ENCODE peak calls at places on chromosomes 13 and 19, in eight cellular contexts. One of them, this sample, is unnamed.

GRCh38 chr19:1265611-1266115 is 3.5 kb upstream of the CIRBP start:
- DNase-seq in activated T-helper 2 cell treated with anti-CD3 and anti-CD28 coated beads, Interferon-gamma antibody, Interleukin-2, Interleukin-4, amounts not matched to agents 10 μg/mL and 5 μg/mL and 100 μg/mL, durations not matched to agents 14 hours and 24 hours and 36 hours: no peak
- DNase-seq in stimulated activated CD8-positive, alpha-beta memory T cell treated with anti-CD3 and anti-CD28 coated beads, Interleukin-4, amount 100 ng/mL, for 1 hour: no peak
- DNase-seq in anterior cingulate cortex: no peak
- DNase-seq in Daoy: peak; percentile 92
- DNase-seq in T-helper 1 cell: no peak
- DNase-seq in SK-N-SH: no peak
- DNase-seq in NCI-H69: peak; percentile 61
- DNase-seq in this sample: no peak

GRCh38 chr19:48543121-48543710 is 8.8 kb upstream of the SULT2B1 start:
- DNase-seq in activated T-helper 2 cell treated with anti-CD3 and anti-CD28 coated beads, Interferon-gamma antibody, Interleukin-2, Interleukin-4, amounts not matched to agents 10 μg/mL and 5 μg/mL and 100 μg/mL, durations not matched to agents 14 hours and 24 hours and 36 hours: no peak
- DNase-seq in stimulated activated CD8-positive, alpha-beta memory T cell treated with anti-CD3 and anti-CD28 coated beads, Interleukin-4, amount 100 ng/mL, for 1 hour: no peak
- DNase-seq in anterior cingulate cortex: no peak
- DNase-seq in Daoy: peak; percentile 85
- DNase-seq in T-helper 1 cell: no peak
- DNase-seq in SK-N-SH: no peak
- DNase-seq in NCI-H69: peak; percentile 37
- DNase-seq in this sample: no peak

GRCh38 chr13:25493930-25494707 is 122.3 kb downstream of the ATP8A2 start:
- DNase-seq in activated T-helper 2 cell treated with anti-CD3 and anti-CD28 coated beads, Interferon-gamma antibody, Interleukin-2, Interleukin-4, amounts not matched to agents 10 μg/mL and 5 μg/mL and 100 μg/mL, durations not matched to agents 14 hours and 24 hours and 36 hours: no peak
- DNase-seq in stimulated activated CD8-positive, alpha-beta memory T cell treated with anti-CD3 and anti-CD28 coated beads, Interleukin-4, amount 100 ng/mL, for 1 hour: no peak
- DNase-seq in anterior cingulate cortex: no peak
- DNase-seq in Daoy: no peak
- DNase-seq in T-helper 1 cell: no peak
- DNase-seq in SK-N-SH: no peak
- DNase-seq in NCI-H69: no peak
- DNase-seq in this sample: no peak

GRCh38 chr13:114124921-114125320 is 7.5 kb downstream of the RASA3 start:
- DNase-seq in activated T-helper 2 cell treated with anti-CD3 and anti-CD28 coated beads, Interferon-gamma antibody, Interleukin-2, Interleukin-4, amounts not matched to agents 10 μg/mL and 5 μg/mL and 100 μg/mL, durations not matched to agents 14 hours and 24 hours and 36 hours: peak; percentile 48
- DNase-seq in stimulated activated CD8-positive, alpha-beta memory T cell treated with anti-CD3 and anti-CD28 coated beads, Interleukin-4, amount 100 ng/mL, for 1 hour: peak; percentile 48
- DNase-seq in anterior cingulate cortex: no peak
- DNase-seq in Daoy: peak; percentile 68
- DNase-seq in T-helper 1 cell: peak; percentile 81
- DNase-seq in SK-N-SH: no peak
- DNase-seq in NCI-H69: no peak
- DNase-seq in this sample: no peak

GRCh38 chr13:59247166-59247565 is 916.6 kb downstream of the DIAPH3 start:
- DNase-seq in activated T-helper 2 cell treated with anti-CD3 and anti-CD28 coated beads, Interferon-gamma antibody, Interleukin-2, Interleukin-4, amounts not matched to agents 10 μg/mL and 5 μg/mL and 100 μg/mL, durations not matched to agents 14 hours and 24 hours and 36 hours: no peak
- DNase-seq in stimulated activated CD8-positive, alpha-beta memory T cell treated with anti-CD3 and anti-CD28 coated beads, Interleukin-4, amount 100 ng/mL, for 1 hour: no peak
- DNase-seq in anterior cingulate cortex: peak; percentile 47
- DNase-seq in Daoy: no peak
- DNase-seq in T-helper 1 cell: no peak
- DNase-seq in SK-N-SH: no peak
- DNase-seq in NCI-H69: peak; percentile 85
- DNase-seq in this sample: no peak

GRCh38 chr19:49712397-49712859 is 21.5 kb downstream of the CPT1C start:
- DNase-seq in activated T-helper 2 cell treated with anti-CD3 and anti-CD28 coated beads, Interferon-gamma antibody, Interleukin-2, Interleukin-4, amounts not matched to agents 10 μg/mL and 5 μg/mL and 100 μg/mL, durations not matched to agents 14 hours and 24 hours and 36 hours: no peak
- DNase-seq in stimulated activated CD8-positive, alpha-beta memory T cell treated with anti-CD3 and anti-CD28 coated beads, Interleukin-4, amount 100 ng/mL, for 1 hour: no peak
- DNase-seq in anterior cingulate cortex: no peak
- DNase-seq in Daoy: peak; percentile 89
- DNase-seq in T-helper 1 cell: no peak
- DNase-seq in SK-N-SH: peak; percentile 93
- DNase-seq in NCI-H69: peak; percentile 66
- DNase-seq in this sample: no peak

GRCh38 chr19:7888145-7888825 is at the start of gene LRRC8E:
- DNase-seq in activated T-helper 2 cell treated with anti-CD3 and anti-CD28 coated beads, Interferon-gamma antibody, Interleukin-2, Interleukin-4, amounts not matched to agents 10 μg/mL and 5 μg/mL and 100 μg/mL, durations not matched to agents 14 hours and 24 hours and 36 hours: no peak
- DNase-seq in stimulated activated CD8-positive, alpha-beta memory T cell treated with anti-CD3 and anti-CD28 coated beads, Interleukin-4, amount 100 ng/mL, for 1 hour: peak; percentile 16
- DNase-seq in anterior cingulate cortex: no peak
- DNase-seq in Daoy: peak; percentile 94
- DNase-seq in T-helper 1 cell: no peak
- DNase-seq in SK-N-SH: peak; percentile 24
- DNase-seq in NCI-H69: peak; percentile 73
- DNase-seq in this sample: no peak

GRCh38 chr19:40414536-40415535 is 1.7 kb upstream of the PRX start:
- DNase-seq in activated T-helper 2 cell treated with anti-CD3 and anti-CD28 coated beads, Interferon-gamma antibody, Interleukin-2, Interleukin-4, amounts not matched to agents 10 μg/mL and 5 μg/mL and 100 μg/mL, durations not matched to agents 14 hours and 24 hours and 36 hours: no peak
- DNase-seq in stimulated activated CD8-positive, alpha-beta memory T cell treated with anti-CD3 and anti-CD28 coated beads, Interleukin-4, amount 100 ng/mL, for 1 hour: no peak
- DNase-seq in anterior cingulate cortex: no peak
- DNase-seq in Daoy: no peak
- DNase-seq in T-helper 1 cell: no peak
- DNase-seq in SK-N-SH: peak; percentile 12
- DNase-seq in NCI-H69: no peak
- DNase-seq in this sample: no peak

GRCh38 chr13:112231451-112232083 is 144.6 kb upstream of the SPACA7 start:
- DNase-seq in activated T-helper 2 cell treated with anti-CD3 and anti-CD28 coated beads, Interferon-gamma antibody, Interleukin-2, Interleukin-4, amounts not matched to agents 10 μg/mL and 5 μg/mL and 100 μg/mL, durations not matched to agents 14 hours and 24 hours and 36 hours: no peak
- DNase-seq in stimulated activated CD8-positive, alpha-beta memory T cell treated with anti-CD3 and anti-CD28 coated beads, Interleukin-4, amount 100 ng/mL, for 1 hour: no peak
- DNase-seq in anterior cingulate cortex: no peak
- DNase-seq in Daoy: no peak
- DNase-seq in T-helper 1 cell: no peak
- DNase-seq in SK-N-SH: no peak
- DNase-seq in NCI-H69: no peak
- DNase-seq in this sample: no peak

GRCh38 chr13:112732679-112733078 is 42.8 kb downstream of the ATP11A start:
- DNase-seq in activated T-helper 2 cell treated with anti-CD3 and anti-CD28 coated beads, Interferon-gamma antibody, Interleukin-2, Interleukin-4, amounts not matched to agents 10 μg/mL and 5 μg/mL and 100 μg/mL, durations not matched to agents 14 hours and 24 hours and 36 hours: no peak
- DNase-seq in stimulated activated CD8-positive, alpha-beta memory T cell treated with anti-CD3 and anti-CD28 coated beads, Interleukin-4, amount 100 ng/mL, for 1 hour: no peak
- DNase-seq in anterior cingulate cortex: no peak
- DNase-seq in Daoy: no peak
- DNase-seq in T-helper 1 cell: no peak
- DNase-seq in SK-N-SH: no peak
- DNase-seq in NCI-H69: peak; percentile 91
- DNase-seq in this sample: no peak

GRCh38 chr19:43781630-43782310 is 997 bp upstream of the KCNN4 start:
- DNase-seq in activated T-helper 2 cell treated with anti-CD3 and anti-CD28 coated beads, Interferon-gamma antibody, Interleukin-2, Interleukin-4, amounts not matched to agents 10 μg/mL and 5 μg/mL and 100 μg/mL, durations not matched to agents 14 hours and 24 hours and 36 hours: no peak
- DNase-seq in stimulated activated CD8-positive, alpha-beta memory T cell treated with anti-CD3 and anti-CD28 coated beads, Interleukin-4, amount 100 ng/mL, for 1 hour: no peak
- DNase-seq in anterior cingulate cortex: no peak
- DNase-seq in Daoy: no peak
- DNase-seq in T-helper 1 cell: peak; percentile 51
- DNase-seq in SK-N-SH: no peak
- DNase-seq in NCI-H69: no peak
- DNase-seq in this sample: no peak

GRCh38 chr13:33322474-33322827 is 36.9 kb upstream of the STARD13 start:
- DNase-seq in activated T-helper 2 cell treated with anti-CD3 and anti-CD28 coated beads, Interferon-gamma antibody, Interleukin-2, Interleukin-4, amounts not matched to agents 10 μg/mL and 5 μg/mL and 100 μg/mL, durations not matched to agents 14 hours and 24 hours and 36 hours: no peak
- DNase-seq in stimulated activated CD8-positive, alpha-beta memory T cell treated with anti-CD3 and anti-CD28 coated beads, Interleukin-4, amount 100 ng/mL, for 1 hour: no peak
- DNase-seq in anterior cingulate cortex: no peak
- DNase-seq in Daoy: no peak
- DNase-seq in T-helper 1 cell: no peak
- DNase-seq in SK-N-SH: no peak
- DNase-seq in NCI-H69: no peak
- DNase-seq in this sample: no peak

GRCh38 chr19:3275068-3275582 is 50.7 kb downstream of the CELF5 start:
- DNase-seq in activated T-helper 2 cell treated with anti-CD3 and anti-CD28 coated beads, Interferon-gamma antibody, Interleukin-2, Interleukin-4, amounts not matched to agents 10 μg/mL and 5 μg/mL and 100 μg/mL, durations not matched to agents 14 hours and 24 hours and 36 hours: peak; percentile 11
- DNase-seq in stimulated activated CD8-positive, alpha-beta memory T cell treated with anti-CD3 and anti-CD28 coated beads, Interleukin-4, amount 100 ng/mL, for 1 hour: no peak
- DNase-seq in anterior cingulate cortex: no peak
- DNase-seq in Daoy: peak; percentile 41
- DNase-seq in T-helper 1 cell: peak; percentile 28
- DNase-seq in SK-N-SH: no peak
- DNase-seq in NCI-H69: peak; percentile 60
- DNase-seq in this sample: no peak

GRCh38 chr13:35285677-35286076 is 190.8 kb downstream of the MAB21L1 start:
- DNase-seq in activated T-helper 2 cell treated with anti-CD3 and anti-CD28 coated beads, Interferon-gamma antibody, Interleukin-2, Interleukin-4, amounts not matched to agents 10 μg/mL and 5 μg/mL and 100 μg/mL, durations not matched to agents 14 hours and 24 hours and 36 hours: no peak
- DNase-seq in stimulated activated CD8-positive, alpha-beta memory T cell treated with anti-CD3 and anti-CD28 coated beads, Interleukin-4, amount 100 ng/mL, for 1 hour: no peak
- DNase-seq in anterior cingulate cortex: no peak
- DNase-seq in Daoy: no peak
- DNase-seq in T-helper 1 cell: no peak
- DNase-seq in SK-N-SH: no peak
- DNase-seq in NCI-H69: no peak
- DNase-seq in this sample: no peak

GRCh38 chr13:26390203-26390602 is 136.3 kb downstream of the CDK8 start:
- DNase-seq in activated T-helper 2 cell treated with anti-CD3 and anti-CD28 coated beads, Interferon-gamma antibody, Interleukin-2, Interleukin-4, amounts not matched to agents 10 μg/mL and 5 μg/mL and 100 μg/mL, durations not matched to agents 14 hours and 24 hours and 36 hours: no peak
- DNase-seq in stimulated activated CD8-positive, alpha-beta memory T cell treated with anti-CD3 and anti-CD28 coated beads, Interleukin-4, amount 100 ng/mL, for 1 hour: no peak
- DNase-seq in anterior cingulate cortex: no peak
- DNase-seq in Daoy: no peak
- DNase-seq in T-helper 1 cell: no peak
- DNase-seq in SK-N-SH: no peak
- DNase-seq in NCI-H69: no peak
- DNase-seq in this sample: no peak

GRCh38 chr13:41196011-41196410 is 1.6 kb upstream of the KBTBD7 start:
- DNase-seq in activated T-helper 2 cell treated with anti-CD3 and anti-CD28 coated beads, Interferon-gamma antibody, Interleukin-2, Interleukin-4, amounts not matched to agents 10 μg/mL and 5 μg/mL and 100 μg/mL, durations not matched to agents 14 hours and 24 hours and 36 hours: no peak
- DNase-seq in stimulated activated CD8-positive, alpha-beta memory T cell treated with anti-CD3 and anti-CD28 coated beads, Interleukin-4, amount 100 ng/mL, for 1 hour: no peak
- DNase-seq in anterior cingulate cortex: no peak
- DNase-seq in Daoy: no peak
- DNase-seq in T-helper 1 cell: no peak
- DNase-seq in SK-N-SH: peak; percentile 22
- DNase-seq in NCI-H69: no peak
- DNase-seq in this sample: no peak

GRCh38 chr19:29845576-29846176 is 33.9 kb downstream of the CCNE1 start:
- DNase-seq in activated T-helper 2 cell treated with anti-CD3 and anti-CD28 coated beads, Interferon-gamma antibody, Interleukin-2, Interleukin-4, amounts not matched to agents 10 μg/mL and 5 μg/mL and 100 μg/mL, durations not matched to agents 14 hours and 24 hours and 36 hours: no peak
- DNase-seq in stimulated activated CD8-positive, alpha-beta memory T cell treated with anti-CD3 and anti-CD28 coated beads, Interleukin-4, amount 100 ng/mL, for 1 hour: no peak
- DNase-seq in anterior cingulate cortex: no peak
- DNase-seq in Daoy: peak; percentile 64
- DNase-seq in T-helper 1 cell: peak; percentile 14
- DNase-seq in SK-N-SH: peak; percentile 63
- DNase-seq in NCI-H69: peak; percentile 49
- DNase-seq in this sample: no peak

GRCh38 chr13:105994340-105994739 is 541.1 kb downstream of the EFNB2 start:
- DNase-seq in activated T-helper 2 cell treated with anti-CD3 and anti-CD28 coated beads, Interferon-gamma antibody, Interleukin-2, Interleukin-4, amounts not matched to agents 10 μg/mL and 5 μg/mL and 100 μg/mL, durations not matched to agents 14 hours and 24 hours and 36 hours: no peak
- DNase-seq in stimulated activated CD8-positive, alpha-beta memory T cell treated with anti-CD3 and anti-CD28 coated beads, Interleukin-4, amount 100 ng/mL, for 1 hour: no peak
- DNase-seq in anterior cingulate cortex: no peak
- DNase-seq in Daoy: no peak
- DNase-seq in T-helper 1 cell: no peak
- DNase-seq in SK-N-SH: no peak
- DNase-seq in NCI-H69: no peak
- DNase-seq in this sample: no peak

GRCh38 chr19:1027020-1027952 is 878 bp downstream of the CNN2 start:
- DNase-seq in activated T-helper 2 cell treated with anti-CD3 and anti-CD28 coated beads, Interferon-gamma antibody, Interleukin-2, Interleukin-4, amounts not matched to agents 10 μg/mL and 5 μg/mL and 100 μg/mL, durations not matched to agents 14 hours and 24 hours and 36 hours: no peak
- DNase-seq in stimulated activated CD8-positive, alpha-beta memory T cell treated with anti-CD3 and anti-CD28 coated beads, Interleukin-4, amount 100 ng/mL, for 1 hour: no peak
- DNase-seq in anterior cingulate cortex: no peak
- DNase-seq in Daoy: no peak
- DNase-seq in T-helper 1 cell: peak; percentile 52
- DNase-seq in SK-N-SH: no peak
- DNase-seq in NCI-H69: peak; percentile 60
- DNase-seq in this sample: no peak

GRCh38 chr19:35757231-35757748 is 461 bp upstream of the HSPB6 start:
- DNase-seq in activated T-helper 2 cell treated with anti-CD3 and anti-CD28 coated beads, Interferon-gamma antibody, Interleukin-2, Interleukin-4, amounts not matched to agents 10 μg/mL and 5 μg/mL and 100 μg/mL, durations not matched to agents 14 hours and 24 hours and 36 hours: peak; percentile 29
- DNase-seq in stimulated activated CD8-positive, alpha-beta memory T cell treated with anti-CD3 and anti-CD28 coated beads, Interleukin-4, amount 100 ng/mL, for 1 hour: no peak
- DNase-seq in anterior cingulate cortex: peak; percentile 64
- DNase-seq in Daoy: peak; percentile 85
- DNase-seq in T-helper 1 cell: no peak
- DNase-seq in SK-N-SH: peak; percentile 70
- DNase-seq in NCI-H69: peak; percentile 90
- DNase-seq in this sample: no peak

GRCh38 chr19:32195706-32196610 is 149.5 kb upstream of the ZNF507 start:
- DNase-seq in activated T-helper 2 cell treated with anti-CD3 and anti-CD28 coated beads, Interferon-gamma antibody, Interleukin-2, Interleukin-4, amounts not matched to agents 10 μg/mL and 5 μg/mL and 100 μg/mL, durations not matched to agents 14 hours and 24 hours and 36 hours: no peak
- DNase-seq in stimulated activated CD8-positive, alpha-beta memory T cell treated with anti-CD3 and anti-CD28 coated beads, Interleukin-4, amount 100 ng/mL, for 1 hour: no peak
- DNase-seq in anterior cingulate cortex: no peak
- DNase-seq in Daoy: no peak
- DNase-seq in T-helper 1 cell: no peak
- DNase-seq in SK-N-SH: no peak
- DNase-seq in NCI-H69: no peak
- DNase-seq in this sample: no peak

GRCh38 chr19:2055871-2056809 is 5.1 kb upstream of the MKNK2 start:
- DNase-seq in activated T-helper 2 cell treated with anti-CD3 and anti-CD28 coated beads, Interferon-gamma antibody, Interleukin-2, Interleukin-4, amounts not matched to agents 10 μg/mL and 5 μg/mL and 100 μg/mL, durations not matched to agents 14 hours and 24 hours and 36 hours: no peak
- DNase-seq in stimulated activated CD8-positive, alpha-beta memory T cell treated with anti-CD3 and anti-CD28 coated beads, Interleukin-4, amount 100 ng/mL, for 1 hour: no peak
- DNase-seq in anterior cingulate cortex: no peak
- DNase-seq in Daoy: peak; percentile 79
- DNase-seq in T-helper 1 cell: peak; percentile 66
- DNase-seq in SK-N-SH: peak; percentile 61
- DNase-seq in NCI-H69: peak; percentile 87
- DNase-seq in this sample: no peak

GRCh38 chr13:77274126-77274525 is 52.8 kb downstream of the MYCBP2 start:
- DNase-seq in activated T-helper 2 cell treated with anti-CD3 and anti-CD28 coated beads, Interferon-gamma antibody, Interleukin-2, Interleukin-4, amounts not matched to agents 10 μg/mL and 5 μg/mL and 100 μg/mL, durations not matched to agents 14 hours and 24 hours and 36 hours: no peak
- DNase-seq in stimulated activated CD8-positive, alpha-beta memory T cell treated with anti-CD3 and anti-CD28 coated beads, Interleukin-4, amount 100 ng/mL, for 1 hour: no peak
- DNase-seq in anterior cingulate cortex: no peak
- DNase-seq in Daoy: no peak
- DNase-seq in T-helper 1 cell: no peak
- DNase-seq in SK-N-SH: no peak
- DNase-seq in NCI-H69: no peak
- DNase-seq in this sample: no peak

GRCh38 chr13:98014766-98015165 is 61.3 kb downstream of the IPO5 start:
- DNase-seq in activated T-helper 2 cell treated with anti-CD3 and anti-CD28 coated beads, Interferon-gamma antibody, Interleukin-2, Interleukin-4, amounts not matched to agents 10 μg/mL and 5 μg/mL and 100 μg/mL, durations not matched to agents 14 hours and 24 hours and 36 hours: no peak
- DNase-seq in stimulated activated CD8-positive, alpha-beta memory T cell treated with anti-CD3 and anti-CD28 coated beads, Interleukin-4, amount 100 ng/mL, for 1 hour: no peak
- DNase-seq in anterior cingulate cortex: no peak
- DNase-seq in Daoy: peak; percentile 7
- DNase-seq in T-helper 1 cell: no peak
- DNase-seq in SK-N-SH: no peak
- DNase-seq in NCI-H69: no peak
- DNase-seq in this sample: no peak

GRCh38 chr19:44974809-44975347 is 19.7 kb downstream of the CLPTM1 start:
- DNase-seq in activated T-helper 2 cell treated with anti-CD3 and anti-CD28 coated beads, Interferon-gamma antibody, Interleukin-2, Interleukin-4, amounts not matched to agents 10 μg/mL and 5 μg/mL and 100 μg/mL, durations not matched to agents 14 hours and 24 hours and 36 hours: no peak
- DNase-seq in stimulated activated CD8-positive, alpha-beta memory T cell treated with anti-CD3 and anti-CD28 coated beads, Interleukin-4, amount 100 ng/mL, for 1 hour: no peak
- DNase-seq in anterior cingulate cortex: no peak
- DNase-seq in Daoy: no peak
- DNase-seq in T-helper 1 cell: no peak
- DNase-seq in SK-N-SH: no peak
- DNase-seq in NCI-H69: no peak
- DNase-seq in this sample: no peak